ENCODE peak calls at places on chromosomes 2 and 18, in seven cellular contexts. Q is spleen, I is IMR-90, S is thyroid gland, Y is stomach, F is Peyer's patch, A is GM12892. K is an unnamed sample.

GRCh38 chr2:241507430-241508239 is 749 bp downstream of the STK25 start:
- DNase-seq in F (no peak), Y (peak; percentile 47), S (peak; percentile 53), I (peak; percentile 33), Q (peak; percentile 91), A (peak; percentile 69), K (peak; percentile 67)

GRCh38 chr2:170597705-170598420 is 117.3 kb upstream of the SP5 start:
- DNase-seq in Q (no peak), S (no peak), I (no peak), A (no peak), F (no peak), Y (no peak), K (no peak)

GRCh38 chr2:64675860-64676259 is 22.1 kb upstream of the SERTAD2 start:
- DNase-seq in F (no peak), Y (no peak), S (no peak), Q (no peak), I (peak; percentile 52), A (no peak), K (no peak)

GRCh38 chr2:15293262-15293937 is 267.7 kb downstream of the NBAS start:
- DNase-seq in Q (no peak), A (no peak), S (no peak), I (no peak), Y (no peak), F (no peak), K (no peak)

GRCh38 chr2:120397362-120397811 is 51.5 kb downstream of the INHBB start:
- DNase-seq in I (no peak), S (no peak), F (no peak), Y (peak; percentile 21), A (no peak), Q (no peak), K (no peak)

GRCh38 chr2:217899231-217900009 is 103.4 kb downstream of the TNS1 start:
- DNase-seq in I (peak; percentile 91), S (peak; percentile 85), F (no peak), Q (no peak), A (peak; percentile 71), Y (peak; percentile 77), K (peak; percentile 53)

GRCh38 chr2:217222511-217222910 is 362.6 kb upstream of the TNP1 start:
- DNase-seq in I (peak; percentile 36), A (no peak), S (no peak), F (no peak), Y (no peak), Q (no peak), K (no peak)

GRCh38 chr18:72128649-72129048 is 415.5 kb downstream of the CBLN2 start:
- DNase-seq in A (no peak), I (no peak), Y (no peak), Q (no peak), F (no peak), S (no peak), K (no peak)

GRCh38 chr2:234863043-234863934 is 88.5 kb upstream of the SH3BP4 start:
- DNase-seq in I (peak; percentile 82), Q (no peak), A (no peak), F (peak; percentile 65), Y (no peak), S (no peak), K (no peak)

GRCh38 chr2:236637691-236638569 is 68.3 kb downstream of the ACKR3 start:
- DNase-seq in Q (no peak), Y (no peak), I (peak; percentile 12), S (no peak), F (peak; percentile 20), A (no peak), K (no peak)

GRCh38 chr2:3696542-3696941 is 6.8 kb upstream of the DCDC2C start:
- DNase-seq in S (no peak), Y (no peak), F (no peak), A (no peak), Q (no peak), I (no peak), K (no peak)

GRCh38 chr2:163187995-163188655 is 349.6 kb upstream of the KCNH7 start:
- DNase-seq in Q (no peak), I (no peak), S (no peak), A (no peak), Y (no peak), F (no peak), K (no peak)

GRCh38 chr2:47127862-47128543 is 27.1 kb downstream of the STPG4 start:
- DNase-seq in F (no peak), S (no peak), Q (no peak), I (no peak), Y (no peak), A (no peak), K (no peak)

GRCh38 chr18:57347784-57348183 is 4.6 kb upstream of the ST8SIA3 start:
- DNase-seq in Q (no peak), A (no peak), I (no peak), S (no peak), F (no peak), Y (no peak), K (no peak)

GRCh38 chr2:102558463-102558862 is 60.9 kb upstream of the SLC9A2 start:
- DNase-seq in Q (no peak), I (no peak), S (no peak), Y (no peak), A (no peak), F (no peak), K (no peak)

GRCh38 chr2:96874099-96874831 is 4.4 kb upstream of the SEMA4C start:
- DNase-seq in F (no peak), Y (no peak), I (no peak), A (no peak), S (no peak), Q (peak; percentile 74), K (no peak)

GRCh38 chr18:77089796-77090285 is 42.7 kb downstream of the MBP start:
- DNase-seq in Y (no peak), A (no peak), S (no peak), Q (no peak), I (no peak), F (no peak), K (no peak)

GRCh38 chr2:133264951-133265949 is 303.0 kb downstream of the NCKAP5 start:
- DNase-seq in I (no peak), A (no peak), Q (peak; percentile 82), Y (peak; percentile 65), F (peak; percentile 45), S (no peak), K (no peak)

GRCh38 chr18:58886864-58887612 is 22.4 kb downstream of the ZNF532 start:
- DNase-seq in Y (no peak), I (no peak), Q (no peak), F (no peak), A (no peak), S (no peak), K (no peak)

GRCh38 chr18:26771524-26771923 is 94.0 kb downstream of the AQP4 start:
- DNase-seq in I (no peak), S (peak; percentile 44), A (no peak), Y (peak; percentile 34), F (no peak), Q (no peak), K (no peak)

GRCh38 chr2:205218056-205218455 is 464.2 kb upstream of the NRP2 start:
- DNase-seq in I (peak; percentile 56), A (no peak), Y (no peak), S (no peak), Q (no peak), F (no peak), K (no peak)

GRCh38 chr2:169178804-169179390 is 109.5 kb downstream of the DHRS9 start:
- DNase-seq in S (no peak), Y (no peak), Q (no peak), A (no peak), F (no peak), I (no peak), K (no peak)

GRCh38 chr18:77177009-77177408 is 44.4 kb upstream of the MBP start:
- DNase-seq in Q (no peak), A (no peak), S (no peak), F (no peak), I (peak; percentile 63), Y (no peak), K (no peak)

GRCh38 chr2:150482111-150482510 is 5.4 kb downstream of the RND3 start:
- DNase-seq in I (no peak), A (no peak), Y (no peak), Q (no peak), S (no peak), F (no peak), K (no peak)

GRCh38 chr2:150479075-150479915 is 8.2 kb downstream of the RND3 start:
- DNase-seq in Q (no peak), I (peak; percentile 60), F (no peak), S (no peak), Y (no peak), A (no peak), K (no peak)

GRCh38 chr2:150480241-150480640 is 7.2 kb downstream of the RND3 start:
- DNase-seq in S (no peak), Q (no peak), F (no peak), A (no peak), I (peak; percentile 81), Y (peak; percentile 34), K (no peak)

GRCh38 chr2:150482667-150483260 is 4.7 kb downstream of the RND3 start:
- DNase-seq in S (no peak), Q (no peak), Y (no peak), F (no peak), A (no peak), I (peak; percentile 18), K (no peak)

GRCh38 chr2:150480971-150481830 is 6.3 kb downstream of the RND3 start:
- DNase-seq in F (no peak), I (peak; percentile 39), S (no peak), A (no peak), Y (no peak), Q (no peak), K (no peak)
- TF ChIP-seq POLR2A in F (no peak), I (peak; percentile 22), S (no peak), A (no peak), Y (no peak), Q (no peak), K (no peak)

GRCh38 chr2:200828104-200828503 is 16.4 kb downstream of the BZW1 start:
- DNase-seq in Q (no peak), Y (no peak), A (no peak), S (no peak), F (no peak), I (no peak), K (no peak)
- TF ChIP-seq POLR2A in Q (no peak), Y (no peak), A (no peak), S (no peak), F (no peak), I (no peak), K (no peak)

GRCh38 chr2:85595378-85596232 is at the start of gene RNF181:
- DNase-seq in F (peak; percentile 93), Q (peak; percentile 97), I (peak; percentile 99), A (peak; percentile 97), S (peak; percentile 96), Y (peak; percentile 95), K (peak; percentile 97)
- TF ChIP-seq POLR2A in F (peak; percentile 79), Q (peak; percentile 9), I (peak; percentile 88), A (peak; percentile 90), S (peak; percentile 23), Y (peak; percentile 52), K (peak; percentile 78)

DNA sequence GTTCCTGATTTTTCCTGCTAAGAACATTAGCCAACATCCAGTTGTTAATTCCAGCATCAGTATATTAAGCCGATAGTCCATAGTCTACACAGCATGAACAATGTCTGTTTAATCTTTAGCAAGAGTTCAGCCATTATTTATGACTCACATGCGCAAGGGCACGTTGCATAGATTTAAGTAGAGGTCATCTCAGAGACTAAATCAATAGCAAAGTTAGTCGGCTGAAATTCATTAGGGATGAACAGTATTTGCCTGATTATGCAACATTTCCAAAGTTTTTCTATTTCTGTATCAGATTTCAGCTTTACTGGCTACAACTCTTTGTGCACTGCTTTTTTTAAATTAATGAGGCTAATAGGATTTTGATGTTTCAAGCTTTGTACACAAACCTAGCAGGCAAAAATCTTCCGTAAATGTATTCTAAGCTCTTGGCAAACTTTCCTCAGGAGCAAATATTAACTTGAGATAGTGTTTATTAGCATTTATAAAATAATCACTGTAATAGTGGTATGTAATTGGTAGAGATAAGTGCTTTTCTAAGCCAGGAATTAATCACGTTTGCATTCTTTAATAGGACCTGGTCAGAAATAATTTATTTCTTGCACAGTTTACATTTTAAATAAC is 578.7 kb upstream of the ID2 start:
- DNase-seq in S (no peak), F (no peak), A (no peak), Q (no peak), I (peak; percentile 78), Y (no peak), K (no peak)
- TF ChIP-seq POLR2A in S (no peak), F (no peak), A (no peak), Q (no peak), I (no peak), Y (no peak), K (no peak)

K was measured in GM12891.